ENCODE peak calls at places on chromosomes 2 and 18, in five cellular contexts. One of them, this sample, is unnamed.
A peak's percentile ranks its signal among the peaks of the same experiment; 100 is the strongest.

GRCh38 chr18:13868501-13869271 is 44.7 kb downstream of the MC5R start:
- DNase-seq in IMR-90: no peak
- DNase-seq in cardiac fibroblast: no peak
- DNase-seq in fibroblast of pulmonary artery: no peak
- DNase-seq in transverse colon: no peak
- DNase-seq in this sample: no peak

GRCh38 chr2:190451561-190452176 is 43.5 kb downstream of the MFSD6 start:
- DNase-seq in fibroblast of pulmonary artery: peak; percentile 28
- DNase-seq in transverse colon: no peak
- DNase-seq in cardiac fibroblast: peak; percentile 53
- DNase-seq in IMR-90: peak; percentile 53
- DNase-seq in this sample: no peak

GRCh38 chr2:57180678-57181077 is 865.9 kb upstream of the VRK2 start:
- DNase-seq in fibroblast of pulmonary artery: no peak
- DNase-seq in IMR-90: no peak
- DNase-seq in transverse colon: no peak
- DNase-seq in cardiac fibroblast: no peak
- DNase-seq in this sample: no peak

GRCh38 chr2:75186829-75187228 is 12.5 kb downstream of the TACR1 start:
- DNase-seq in cardiac fibroblast: no peak
- DNase-seq in fibroblast of pulmonary artery: peak; percentile 8
- DNase-seq in IMR-90: no peak
- DNase-seq in transverse colon: no peak
- DNase-seq in this sample: no peak

GRCh38 chr2:231395188-231396057 is at the start of gene B3GNT7:
- DNase-seq in cardiac fibroblast: no peak
- DNase-seq in fibroblast of pulmonary artery: no peak
- DNase-seq in transverse colon: peak; percentile 68
- DNase-seq in IMR-90: no peak
- DNase-seq in this sample: no peak

GRCh38 chr2:106108351-106108750 is 85.8 kb downstream of the UXS1 start:
- DNase-seq in cardiac fibroblast: peak; percentile 32
- DNase-seq in IMR-90: peak; percentile 49
- DNase-seq in transverse colon: no peak
- DNase-seq in fibroblast of pulmonary artery: peak; percentile 64
- DNase-seq in this sample: no peak

GRCh38 chr18:12408247-12408869 is 629 bp downstream of the PRELID3A start:
- DNase-seq in IMR-90: no peak
- DNase-seq in fibroblast of pulmonary artery: peak; percentile 29
- DNase-seq in transverse colon: peak; percentile 17
- DNase-seq in cardiac fibroblast: peak; percentile 44
- DNase-seq in this sample: no peak

GRCh38 chr2:36615214-36615613 is 17.2 kb upstream of the FEZ2 start:
- DNase-seq in cardiac fibroblast: peak; percentile 53
- DNase-seq in fibroblast of pulmonary artery: peak; percentile 35
- DNase-seq in transverse colon: no peak
- DNase-seq in IMR-90: peak; percentile 69
- DNase-seq in this sample: no peak

GRCh38 chr2:63679252-63679850 is 90.6 kb downstream of the MDH1 start:
- DNase-seq in fibroblast of pulmonary artery: no peak
- DNase-seq in transverse colon: no peak
- DNase-seq in cardiac fibroblast: no peak
- DNase-seq in IMR-90: no peak
- DNase-seq in this sample: no peak

GRCh38 chr18:21342372-21342771 is 100.3 kb downstream of the GREB1L start:
- DNase-seq in transverse colon: no peak
- DNase-seq in IMR-90: no peak
- DNase-seq in cardiac fibroblast: no peak
- DNase-seq in fibroblast of pulmonary artery: no peak
- DNase-seq in this sample: no peak

GRCh38 chr2:80548469-80548868 is 243.9 kb upstream of the LRRTM1 start:
- DNase-seq in cardiac fibroblast: no peak
- DNase-seq in IMR-90: no peak
- DNase-seq in transverse colon: no peak
- DNase-seq in fibroblast of pulmonary artery: no peak
- DNase-seq in this sample: no peak

GRCh38 chr2:179939282-179939681 is 67.8 kb downstream of the CWC22 start:
- DNase-seq in transverse colon: no peak
- DNase-seq in cardiac fibroblast: no peak
- DNase-seq in IMR-90: no peak
- DNase-seq in fibroblast of pulmonary artery: no peak
- DNase-seq in this sample: no peak

GRCh38 chr18:26941608-26942007 is 76.1 kb upstream of the AQP4 start:
- DNase-seq in fibroblast of pulmonary artery: no peak
- DNase-seq in transverse colon: no peak
- DNase-seq in IMR-90: no peak
- DNase-seq in cardiac fibroblast: no peak
- DNase-seq in this sample: no peak

GRCh38 chr2:59947220-59947619 is 606.2 kb downstream of the BCL11A start:
- DNase-seq in IMR-90: no peak
- DNase-seq in cardiac fibroblast: no peak
- DNase-seq in transverse colon: no peak
- DNase-seq in fibroblast of pulmonary artery: no peak
- DNase-seq in this sample: no peak

GRCh38 chr2:60826126-60826525 is 55.2 kb upstream of the REL start:
- DNase-seq in fibroblast of pulmonary artery: no peak
- DNase-seq in cardiac fibroblast: peak; percentile 9
- DNase-seq in IMR-90: no peak
- DNase-seq in transverse colon: no peak
- DNase-seq in this sample: no peak

GRCh38 chr2:844725-845124 is 105.9 kb upstream of the SNTG2 start:
- DNase-seq in cardiac fibroblast: no peak
- DNase-seq in IMR-90: no peak
- DNase-seq in transverse colon: no peak
- DNase-seq in fibroblast of pulmonary artery: no peak
- DNase-seq in this sample: no peak

GRCh38 chr2:165909466-165909865 is 44.1 kb downstream of the TTC21B start:
- DNase-seq in cardiac fibroblast: no peak
- DNase-seq in IMR-90: no peak
- DNase-seq in fibroblast of pulmonary artery: peak; percentile 10
- DNase-seq in transverse colon: no peak
- DNase-seq in this sample: no peak

GRCh38 chr2:33477473-33478468 is 1.3 kb downstream of the RASGRP3 start:
- DNase-seq in IMR-90: no peak
- DNase-seq in cardiac fibroblast: no peak
- DNase-seq in fibroblast of pulmonary artery: no peak
- DNase-seq in transverse colon: peak; percentile 44
- DNase-seq in this sample: no peak

GRCh38 chr2:11397513-11397912 is 53.1 kb upstream of the ROCK2 start:
- DNase-seq in IMR-90: no peak
- DNase-seq in cardiac fibroblast: no peak
- DNase-seq in transverse colon: no peak
- DNase-seq in fibroblast of pulmonary artery: no peak
- DNase-seq in this sample: no peak

GRCh38 chr18:48563027-48563426 is 24.2 kb downstream of the CTIF start:
- DNase-seq in transverse colon: no peak
- DNase-seq in IMR-90: peak; percentile 92
- DNase-seq in fibroblast of pulmonary artery: peak; percentile 75
- DNase-seq in cardiac fibroblast: peak; percentile 80
- DNase-seq in this sample: no peak

GRCh38 chr2:118604346-118604745 is 243.1 kb downstream of the EN1 start:
- DNase-seq in fibroblast of pulmonary artery: no peak
- DNase-seq in cardiac fibroblast: no peak
- DNase-seq in transverse colon: no peak
- DNase-seq in IMR-90: no peak
- DNase-seq in this sample: no peak

GRCh38 chr2:211899871-211900482 is 638.6 kb downstream of the ERBB4 start:
- DNase-seq in IMR-90: no peak
- DNase-seq in cardiac fibroblast: no peak
- DNase-seq in transverse colon: no peak
- DNase-seq in fibroblast of pulmonary artery: no peak
- DNase-seq in this sample: no peak

GRCh38 chr2:14752294-14752693 is 119.8 kb downstream of the LRATD1 start:
- DNase-seq in IMR-90: no peak
- DNase-seq in transverse colon: no peak
- DNase-seq in fibroblast of pulmonary artery: no peak
- DNase-seq in cardiac fibroblast: no peak
- DNase-seq in this sample: no peak

GRCh38 chr18:48815182-48815520 is 135.6 kb downstream of the SMAD7 start:
- DNase-seq in cardiac fibroblast: no peak
- DNase-seq in transverse colon: no peak
- DNase-seq in IMR-90: no peak
- DNase-seq in fibroblast of pulmonary artery: no peak
- DNase-seq in this sample: no peak

GRCh38 chr2:51681854-51682253 is 649.9 kb upstream of the NRXN1 start:
- DNase-seq in cardiac fibroblast: no peak
- DNase-seq in transverse colon: no peak
- DNase-seq in IMR-90: no peak
- DNase-seq in fibroblast of pulmonary artery: no peak
- DNase-seq in this sample: no peak

GRCh38 chr2:158686166-158686792 is 108.8 kb upstream of the DAPL1 start:
- DNase-seq in fibroblast of pulmonary artery: peak; percentile 10
- DNase-seq in transverse colon: no peak
- DNase-seq in cardiac fibroblast: peak; percentile 9
- DNase-seq in IMR-90: peak; percentile 26
- DNase-seq in this sample: no peak

GRCh38 chr2:26710743-26711456 is 18.4 kb downstream of the KCNK3 start:
- DNase-seq in IMR-90: no peak
- DNase-seq in cardiac fibroblast: no peak
- DNase-seq in transverse colon: no peak
- DNase-seq in fibroblast of pulmonary artery: no peak
- DNase-seq in this sample: no peak

GRCh38 chr18:75727479-75727878 is 300.0 kb upstream of the SMIM21 start:
- DNase-seq in fibroblast of pulmonary artery: peak; percentile 29
- DNase-seq in cardiac fibroblast: peak; percentile 11
- DNase-seq in transverse colon: peak; percentile 14
- DNase-seq in IMR-90: peak; percentile 30
- DNase-seq in this sample: no peak

GRCh38 chr18:76462326-76462694 is 32.7 kb downstream of the ZNF516 start:
- DNase-seq in cardiac fibroblast: no peak
- DNase-seq in fibroblast of pulmonary artery: no peak
- DNase-seq in IMR-90: no peak
- DNase-seq in transverse colon: no peak
- DNase-seq in this sample: no peak

GRCh38 chr2:54555318-54555837 is 99.3 kb downstream of the SPTBN1 start:
- DNase-seq in IMR-90: no peak
- DNase-seq in transverse colon: peak; percentile 30
- DNase-seq in cardiac fibroblast: peak; percentile 58
- DNase-seq in fibroblast of pulmonary artery: peak; percentile 38
- DNase-seq in this sample: no peak

GRCh38 chr2:225400060-225400511 is 576 bp downstream of the NYAP2 start:
- DNase-seq in fibroblast of pulmonary artery: peak; percentile 60
- DNase-seq in cardiac fibroblast: peak; percentile 61
- DNase-seq in transverse colon: no peak
- DNase-seq in IMR-90: peak; percentile 56
- DNase-seq in this sample: no peak

GRCh38 chr2:191061381-191061982 is 47.5 kb upstream of the STAT1 start:
- DNase-seq in IMR-90: no peak
- DNase-seq in fibroblast of pulmonary artery: no peak
- DNase-seq in transverse colon: no peak
- DNase-seq in cardiac fibroblast: no peak
- DNase-seq in this sample: no peak

GRCh38 chr2:37167636-37168182 is 10.9 kb upstream of the EIF2AK2 start:
- DNase-seq in fibroblast of pulmonary artery: peak; percentile 12
- DNase-seq in transverse colon: no peak
- DNase-seq in IMR-90: no peak
- DNase-seq in cardiac fibroblast: peak; percentile 50
- DNase-seq in this sample: no peak

GRCh38 chr2:26847663-26848335 is at the start of gene DPYSL5:
- DNase-seq in transverse colon: no peak
- DNase-seq in cardiac fibroblast: no peak
- DNase-seq in IMR-90: no peak
- DNase-seq in fibroblast of pulmonary artery: no peak
- DNase-seq in this sample: no peak

GRCh38 chr2:45207105-45207504 is 197.9 kb upstream of the SIX2 start:
- DNase-seq in transverse colon: no peak
- DNase-seq in fibroblast of pulmonary artery: no peak
- DNase-seq in IMR-90: no peak
- DNase-seq in cardiac fibroblast: no peak
- DNase-seq in this sample: no peak

GRCh38 chr2:196278491-196278911 is 107.1 kb upstream of the STK17B start:
- DNase-seq in fibroblast of pulmonary artery: peak; percentile 73
- DNase-seq in cardiac fibroblast: peak; percentile 94
- DNase-seq in transverse colon: no peak
- DNase-seq in IMR-90: peak; percentile 91
- DNase-seq in this sample: no peak

GRCh38 chr2:65710779-65711295 is 278.4 kb upstream of the SPRED2 start:
- DNase-seq in transverse colon: no peak
- DNase-seq in cardiac fibroblast: peak; percentile 7
- DNase-seq in IMR-90: peak; percentile 8
- DNase-seq in fibroblast of pulmonary artery: peak; percentile 8
- DNase-seq in this sample: no peak
- TF ChIP-seq CTCF in transverse colon: no peak
- TF ChIP-seq CTCF in cardiac fibroblast: peak; percentile 14
- TF ChIP-seq CTCF in IMR-90: peak; percentile 36
- TF ChIP-seq CTCF in fibroblast of pulmonary artery: peak; percentile 27
- TF ChIP-seq CTCF in this sample: peak; percentile 39

GRCh38 chr2:112959109-112959591 is 18.7 kb upstream of the IL36G start:
- DNase-seq in fibroblast of pulmonary artery: peak; percentile 16
- DNase-seq in transverse colon: no peak
- DNase-seq in IMR-90: no peak
- DNase-seq in cardiac fibroblast: peak; percentile 5
- DNase-seq in this sample: no peak
- TF ChIP-seq CTCF in fibroblast of pulmonary artery: no peak
- TF ChIP-seq CTCF in transverse colon: peak; percentile 13
- TF ChIP-seq CTCF in IMR-90: no peak
- TF ChIP-seq CTCF in cardiac fibroblast: no peak
- TF ChIP-seq CTCF in this sample: peak; percentile 76

DNA sequence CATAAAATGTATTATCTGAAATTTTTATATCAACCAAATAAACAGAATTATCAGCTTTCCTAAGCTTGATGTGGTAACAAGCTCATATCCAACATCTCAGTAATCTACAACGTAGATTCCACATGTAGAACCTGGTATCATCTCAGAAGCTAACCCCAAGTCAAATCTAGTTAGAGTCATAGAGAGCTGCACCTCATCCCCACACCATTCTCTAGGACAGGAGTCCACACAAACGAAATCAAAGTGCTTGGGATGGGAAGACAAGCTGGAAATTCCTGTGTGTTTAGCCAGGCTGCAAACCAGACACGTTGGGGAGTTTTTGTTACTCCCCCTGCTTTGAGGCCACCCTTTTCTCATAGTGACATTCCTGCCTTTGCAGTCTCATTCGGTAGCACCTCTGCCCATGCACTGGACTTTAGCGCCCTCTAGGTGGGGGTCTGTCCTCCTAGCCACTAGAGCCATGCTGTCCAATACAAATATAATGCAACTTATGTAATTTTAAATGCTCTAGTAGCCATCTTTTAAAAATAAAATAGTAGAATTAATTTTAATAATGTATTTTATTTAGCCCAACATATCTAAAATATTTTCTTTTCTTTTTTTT is 28.1 kb upstream of the SATB2 start:
- DNase-seq in transverse colon: peak; percentile 82
- DNase-seq in fibroblast of pulmonary artery: peak; percentile 63
- DNase-seq in IMR-90: peak; percentile 49
- DNase-seq in cardiac fibroblast: peak; percentile 70
- DNase-seq in this sample: no peak
- TF ChIP-seq CTCF in transverse colon: peak; percentile 43
- TF ChIP-seq CTCF in fibroblast of pulmonary artery: peak; percentile 86
- TF ChIP-seq CTCF in IMR-90: peak; percentile 80
- TF ChIP-seq CTCF in cardiac fibroblast: peak; percentile 78
- TF ChIP-seq CTCF in this sample: peak; percentile 83

DNA sequence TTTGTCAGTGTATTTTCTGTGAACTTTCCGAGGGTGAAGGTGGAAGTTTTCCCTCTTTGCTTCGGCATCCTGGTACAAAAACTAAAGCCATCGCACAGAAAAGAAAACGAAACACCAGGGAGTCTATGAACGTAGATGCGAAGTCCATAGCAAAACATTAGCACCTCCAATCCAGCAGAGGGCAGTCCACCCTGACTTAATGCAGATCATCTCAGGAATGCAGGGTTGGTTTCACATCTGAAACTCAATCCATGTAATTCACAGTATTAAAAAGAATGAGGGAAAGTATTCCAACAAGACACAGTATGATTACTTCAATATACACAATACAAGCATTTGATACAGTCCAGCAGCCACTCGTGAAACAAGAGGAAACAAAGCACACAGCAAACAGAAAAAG is 70.8 kb downstream of the RTP5 start:
- DNase-seq in transverse colon: no peak
- DNase-seq in IMR-90: no peak
- DNase-seq in cardiac fibroblast: peak; percentile 25
- DNase-seq in fibroblast of pulmonary artery: peak; percentile 8
- DNase-seq in this sample: no peak
- TF ChIP-seq CTCF in transverse colon: no peak
- TF ChIP-seq CTCF in IMR-90: no peak
- TF ChIP-seq CTCF in cardiac fibroblast: peak; percentile 42
- TF ChIP-seq CTCF in fibroblast of pulmonary artery: peak; percentile 36
- TF ChIP-seq CTCF in this sample: peak; percentile 59